ENCODE peak calls at places on chromosomes 3 and 15, in nine cellular contexts. X is activated T-cell treated with anti-CD3 and anti-CD28 coated beads for 24 hours; G is RWPE1; P is RPMI7951; W is nephron progenitor cell; B is activated CD4-positive, alpha-beta T cell treated with anti-CD3 and anti-CD28 coated beads for 24 hours; F is skeletal muscle cell; D is GM23248; I is dorsolateral prefrontal cortex. M is an unnamed sample.

GRCh38 chr3:46864051-46864881 is 1.0 kb upstream of the MYL3 start:
- DNase-seq in D (no peak), P (no peak), B (no peak), W (no peak), I (no peak), G (no peak), X (no peak), F (no peak), M (no peak)

GRCh38 chr3:184771748-184772147 is 40.2 kb upstream of the VPS8 start:
- DNase-seq in F (no peak), G (no peak), P (no peak), D (no peak), I (no peak), B (no peak), W (peak), X (no peak), M (no peak)

GRCh38 chr3:13480340-13481318 is 523 bp downstream of the HDAC11 start:
- DNase-seq in G (no peak), P (no peak), I (peak), F (no peak), W (no peak), B (no peak), D (peak), X (no peak), M (peak)

GRCh38 chr3:100562224-100562857 is 47.1 kb upstream of the ADGRG7 start:
- DNase-seq in W (no peak), B (no peak), D (no peak), I (no peak), G (peak), X (no peak), F (no peak), P (no peak), M (no peak)

GRCh38 chr3:129686941-129687340 is 80.5 kb upstream of the PLXND1 start:
- DNase-seq in D (no peak), P (peak), B (no peak), G (no peak), X (no peak), W (no peak), F (no peak), I (no peak), M (no peak)

GRCh38 chr15:34436956-34437442 is 609 bp downstream of the GOLGA8A start:
- DNase-seq in P (peak), B (peak), D (peak), I (no peak), F (no peak), W (peak), X (peak), G (peak), M (peak)

GRCh38 chr15:23447107-23447500 is at the start of gene GOLGA6L2:
- DNase-seq in P (peak), I (no peak), F (no peak), W (no peak), D (peak), B (no peak), X (no peak), G (peak), M (no peak)

GRCh38 chr15:34799149-34799824 is 3.9 kb upstream of the ACTC1 start:
- DNase-seq in D (no peak), X (no peak), B (no peak), F (peak), P (peak), I (no peak), G (no peak), W (peak), M (no peak)

GRCh38 chr3:134677196-134677986 is 26.6 kb upstream of the KY start:
- DNase-seq in W (peak), D (peak), P (no peak), I (no peak), B (no peak), F (no peak), G (no peak), X (no peak), M (peak)

GRCh38 chr3:10707984-10708868 is 107.8 kb upstream of the SLC6A11 start:
- DNase-seq in D (peak), W (peak), F (no peak), G (no peak), X (no peak), B (no peak), I (no peak), P (no peak), M (no peak)

GRCh38 chr3:4994144-4994730 is 15.0 kb downstream of the BHLHE40 start:
- DNase-seq in P (peak), B (no peak), G (no peak), F (no peak), D (peak), X (no peak), I (no peak), W (no peak), M (no peak)

GRCh38 chr3:52278510-52279069 is at the start of gene WDR82:
- DNase-seq in F (peak), D (peak), X (peak), P (peak), B (peak), I (peak), G (peak), W (peak), M (peak)

GRCh38 chr3:194206375-194206774 is 70.4 kb downstream of the HES1 start:
- DNase-seq in P (peak), X (no peak), W (peak), B (no peak), I (no peak), D (peak), G (no peak), F (no peak), M (no peak)

GRCh38 chr3:121274411-121274810 is 271.4 kb downstream of the POLQ start:
- DNase-seq in B (no peak), D (no peak), P (no peak), F (no peak), G (no peak), X (no peak), W (no peak), I (no peak), M (no peak)

GRCh38 chr15:37995461-37996347 is 61.3 kb downstream of the TMCO5A start:
- DNase-seq in W (peak), D (peak), B (no peak), P (peak), I (no peak), F (peak), G (peak), X (no peak), M (peak)

GRCh38 chr3:194225988-194226663 is 90.2 kb downstream of the HES1 start:
- DNase-seq in F (no peak), B (no peak), W (no peak), P (peak), I (no peak), G (no peak), X (no peak), D (peak), M (no peak)

GRCh38 chr15:77627581-77627980 is 5.1 kb downstream of the LINGO1 start:
- DNase-seq in I (no peak), P (no peak), B (no peak), D (no peak), W (no peak), G (no peak), X (no peak), F (no peak), M (no peak)

GRCh38 chr3:62676686-62677271 is 198.4 kb downstream of the CADPS start:
- DNase-seq in P (no peak), D (no peak), G (no peak), I (no peak), W (no peak), X (no peak), B (no peak), F (no peak), M (no peak)

GRCh38 chr3:1945698-1946097 is 153.0 kb upstream of the CNTN4 start:
- DNase-seq in B (no peak), X (no peak), W (no peak), F (no peak), D (no peak), I (no peak), G (no peak), P (no peak), M (no peak)

GRCh38 chr3:129052675-129053074 is 7.9 kb upstream of the GP9 start:
- DNase-seq in I (no peak), P (no peak), X (no peak), B (no peak), W (no peak), G (no peak), D (no peak), F (no peak), M (no peak)

GRCh38 chr3:129313415-129313982 is 34.8 kb downstream of the HMCES start:
- DNase-seq in I (no peak), W (no peak), G (no peak), B (no peak), X (no peak), D (no peak), P (no peak), F (no peak), M (no peak)

GRCh38 chr3:52350981-52351761 is 35.1 kb downstream of the DNAH1 start:
- DNase-seq in X (no peak), G (no peak), W (no peak), B (no peak), I (no peak), P (no peak), F (no peak), D (no peak), M (no peak)

GRCh38 chr3:66338927-66339326 is 118.1 kb downstream of the SLC25A26 start:
- DNase-seq in F (no peak), D (peak), P (peak), X (no peak), W (no peak), B (no peak), G (no peak), I (no peak), M (no peak)

GRCh38 chr3:133842158-133842557 is 36.5 kb downstream of the SRPRB start:
- DNase-seq in X (no peak), W (no peak), D (no peak), F (no peak), I (no peak), G (no peak), P (no peak), B (no peak), M (no peak)